ENCODE peak calls at places on chromosomes 2 and 18, in six cellular contexts. One of them, this sample, is unnamed.

GRCh38 chr18:74283646-74284045 is 8.1 kb downstream of the CYB5A start:
- DNase-seq in fibroblast of the aortic adventitia: no peak
- DNase-seq in cardiac fibroblast: no peak
- DNase-seq in stomach: no peak
- DNase-seq in heart right ventricle: no peak
- DNase-seq in nephron progenitor cell: no peak
- DNase-seq in this sample: no peak

GRCh38 chr18:10455726-10456453 is 1.5 kb downstream of the APCDD1 start:
- DNase-seq in stomach: no peak
- DNase-seq in cardiac fibroblast: no peak
- DNase-seq in nephron progenitor cell: no peak
- DNase-seq in fibroblast of the aortic adventitia: no peak
- DNase-seq in heart right ventricle: no peak
- DNase-seq in this sample: no peak

GRCh38 chr2:64869126-64869525 is 120.1 kb upstream of the SLC1A4 start:
- DNase-seq in cardiac fibroblast: no peak
- DNase-seq in nephron progenitor cell: no peak
- DNase-seq in stomach: peak; percentile 22
- DNase-seq in heart right ventricle: no peak
- DNase-seq in fibroblast of the aortic adventitia: no peak
- DNase-seq in this sample: no peak

GRCh38 chr18:62080172-62080571 is 106.7 kb downstream of the PIGN start:
- DNase-seq in fibroblast of the aortic adventitia: no peak
- DNase-seq in heart right ventricle: no peak
- DNase-seq in stomach: no peak
- DNase-seq in cardiac fibroblast: no peak
- DNase-seq in nephron progenitor cell: no peak
- DNase-seq in this sample: no peak

GRCh38 chr2:83081835-83082522 is 1377.1 kb downstream of the SUCLG1 start:
- DNase-seq in heart right ventricle: peak; percentile 83
- DNase-seq in stomach: no peak
- DNase-seq in fibroblast of the aortic adventitia: peak; percentile 68
- DNase-seq in cardiac fibroblast: peak; percentile 75
- DNase-seq in nephron progenitor cell: no peak
- DNase-seq in this sample: peak; percentile 59

GRCh38 chr2:157592983-157593382 is 35.7 kb downstream of the ACVR1C start:
- DNase-seq in fibroblast of the aortic adventitia: peak; percentile 36
- DNase-seq in stomach: no peak
- DNase-seq in cardiac fibroblast: peak; percentile 52
- DNase-seq in heart right ventricle: no peak
- DNase-seq in nephron progenitor cell: no peak
- DNase-seq in this sample: peak; percentile 38

GRCh38 chr2:207779523-207779922 is 9.8 kb upstream of the FZD5 start:
- DNase-seq in fibroblast of the aortic adventitia: no peak
- DNase-seq in heart right ventricle: no peak
- DNase-seq in cardiac fibroblast: no peak
- DNase-seq in stomach: no peak
- DNase-seq in nephron progenitor cell: no peak
- DNase-seq in this sample: no peak

GRCh38 chr2:46073540-46074018 is 223.6 kb upstream of the EPAS1 start:
- DNase-seq in cardiac fibroblast: peak; percentile 94
- DNase-seq in fibroblast of the aortic adventitia: peak; percentile 93
- DNase-seq in stomach: no peak
- DNase-seq in heart right ventricle: no peak
- DNase-seq in nephron progenitor cell: no peak
- DNase-seq in this sample: peak; percentile 98

GRCh38 chr2:134372141-134372540 is 118.3 kb downstream of the MGAT5 start:
- DNase-seq in fibroblast of the aortic adventitia: peak; percentile 31
- DNase-seq in cardiac fibroblast: peak; percentile 24
- DNase-seq in heart right ventricle: no peak
- DNase-seq in stomach: no peak
- DNase-seq in nephron progenitor cell: no peak
- DNase-seq in this sample: peak; percentile 41

GRCh38 chr18:49243391-49243790 is 217.1 kb downstream of the DYM start:
- DNase-seq in cardiac fibroblast: peak; percentile 32
- DNase-seq in heart right ventricle: no peak
- DNase-seq in stomach: no peak
- DNase-seq in fibroblast of the aortic adventitia: no peak
- DNase-seq in nephron progenitor cell: no peak
- DNase-seq in this sample: peak; percentile 15

GRCh38 chr2:73402386-73403103 is 16.9 kb downstream of the ALMS1 start:
- DNase-seq in stomach: no peak
- DNase-seq in cardiac fibroblast: no peak
- DNase-seq in nephron progenitor cell: no peak
- DNase-seq in heart right ventricle: no peak
- DNase-seq in fibroblast of the aortic adventitia: no peak
- DNase-seq in this sample: no peak

GRCh38 chr18:9117980-9118841 is 15.7 kb downstream of the NDUFV2 start:
- DNase-seq in stomach: no peak
- DNase-seq in cardiac fibroblast: peak; percentile 37
- DNase-seq in fibroblast of the aortic adventitia: peak; percentile 68
- DNase-seq in heart right ventricle: no peak
- DNase-seq in nephron progenitor cell: no peak
- DNase-seq in this sample: no peak

GRCh38 chr2:210421916-210422315 is 54.6 kb downstream of the LANCL1 start:
- DNase-seq in nephron progenitor cell: no peak
- DNase-seq in stomach: no peak
- DNase-seq in heart right ventricle: no peak
- DNase-seq in cardiac fibroblast: peak; percentile 84
- DNase-seq in fibroblast of the aortic adventitia: peak; percentile 26
- DNase-seq in this sample: peak; percentile 64

GRCh38 chr2:236264256-236264655 is at the start of gene ASB18:
- DNase-seq in fibroblast of the aortic adventitia: no peak
- DNase-seq in cardiac fibroblast: no peak
- DNase-seq in stomach: no peak
- DNase-seq in heart right ventricle: peak; percentile 53
- DNase-seq in nephron progenitor cell: no peak
- DNase-seq in this sample: no peak

GRCh38 chr18:70422061-70422965 is 133.5 kb downstream of the SOCS6 start:
- DNase-seq in stomach: peak; percentile 80
- DNase-seq in cardiac fibroblast: peak; percentile 97
- DNase-seq in nephron progenitor cell: peak; percentile 13
- DNase-seq in heart right ventricle: peak; percentile 79
- DNase-seq in fibroblast of the aortic adventitia: peak; percentile 98
- DNase-seq in this sample: peak; percentile 94

GRCh38 chr2:182867411-182868048 is 1.1 kb upstream of the FRZB start:
- DNase-seq in fibroblast of the aortic adventitia: no peak
- DNase-seq in nephron progenitor cell: no peak
- DNase-seq in cardiac fibroblast: no peak
- DNase-seq in heart right ventricle: no peak
- DNase-seq in stomach: no peak
- DNase-seq in this sample: no peak

GRCh38 chr2:220279840-220280239 is 652.4 kb downstream of the SLC4A3 start:
- DNase-seq in stomach: no peak
- DNase-seq in cardiac fibroblast: peak; percentile 34
- DNase-seq in nephron progenitor cell: no peak
- DNase-seq in heart right ventricle: no peak
- DNase-seq in fibroblast of the aortic adventitia: peak; percentile 56
- DNase-seq in this sample: peak; percentile 33

GRCh38 chr2:173589604-173590277 is 235.1 kb downstream of the CDCA7 start:
- DNase-seq in fibroblast of the aortic adventitia: no peak
- DNase-seq in cardiac fibroblast: no peak
- DNase-seq in nephron progenitor cell: no peak
- DNase-seq in stomach: no peak
- DNase-seq in heart right ventricle: no peak
- DNase-seq in this sample: no peak

GRCh38 chr2:153487482-153487881 is 8.9 kb upstream of the RPRM start:
- DNase-seq in heart right ventricle: no peak
- DNase-seq in nephron progenitor cell: no peak
- DNase-seq in cardiac fibroblast: no peak
- DNase-seq in stomach: no peak
- DNase-seq in fibroblast of the aortic adventitia: no peak
- DNase-seq in this sample: no peak

GRCh38 chr18:9861933-9862332 is 23.8 kb upstream of the TXNDC2 start:
- DNase-seq in heart right ventricle: no peak
- DNase-seq in stomach: no peak
- DNase-seq in fibroblast of the aortic adventitia: no peak
- DNase-seq in nephron progenitor cell: no peak
- DNase-seq in cardiac fibroblast: no peak
- DNase-seq in this sample: no peak

GRCh38 chr2:237466266-237466665 is 20.8 kb upstream of the MLPH start:
- DNase-seq in fibroblast of the aortic adventitia: peak; percentile 21
- DNase-seq in stomach: no peak
- DNase-seq in nephron progenitor cell: no peak
- DNase-seq in cardiac fibroblast: no peak
- DNase-seq in heart right ventricle: no peak
- DNase-seq in this sample: no peak

GRCh38 chr2:11305958-11306357 is 38.5 kb downstream of the ROCK2 start:
- DNase-seq in cardiac fibroblast: peak; percentile 92
- DNase-seq in stomach: no peak
- DNase-seq in fibroblast of the aortic adventitia: peak; percentile 91
- DNase-seq in heart right ventricle: no peak
- DNase-seq in nephron progenitor cell: no peak
- DNase-seq in this sample: peak; percentile 94

GRCh38 chr18:69357590-69357989 is 43.1 kb upstream of the DOK6 start:
- DNase-seq in nephron progenitor cell: no peak
- DNase-seq in heart right ventricle: no peak
- DNase-seq in fibroblast of the aortic adventitia: no peak
- DNase-seq in stomach: no peak
- DNase-seq in cardiac fibroblast: no peak
- DNase-seq in this sample: no peak

GRCh38 chr2:221482581-221483140 is 89.4 kb downstream of the EPHA4 start:
- DNase-seq in heart right ventricle: no peak
- DNase-seq in stomach: no peak
- DNase-seq in nephron progenitor cell: no peak
- DNase-seq in cardiac fibroblast: no peak
- DNase-seq in fibroblast of the aortic adventitia: no peak
- DNase-seq in this sample: no peak

GRCh38 chr2:169775765-169776482 is 22.7 kb upstream of the SSB start:
- DNase-seq in fibroblast of the aortic adventitia: peak; percentile 57
- DNase-seq in stomach: no peak
- DNase-seq in cardiac fibroblast: peak; percentile 36
- DNase-seq in nephron progenitor cell: no peak
- DNase-seq in heart right ventricle: no peak
- DNase-seq in this sample: peak; percentile 19

GRCh38 chr2:238701066-238701906 is 146.6 kb upstream of the TWIST2 start:
- DNase-seq in fibroblast of the aortic adventitia: no peak
- DNase-seq in heart right ventricle: no peak
- DNase-seq in cardiac fibroblast: no peak
- DNase-seq in stomach: no peak
- DNase-seq in nephron progenitor cell: no peak
- DNase-seq in this sample: no peak

GRCh38 chr2:37713258-37713700 is 41.8 kb upstream of the CDC42EP3 start:
- DNase-seq in nephron progenitor cell: no peak
- DNase-seq in cardiac fibroblast: peak; percentile 97
- DNase-seq in stomach: no peak
- DNase-seq in heart right ventricle: no peak
- DNase-seq in fibroblast of the aortic adventitia: peak; percentile 94
- DNase-seq in this sample: peak; percentile 96

GRCh38 chr2:217551229-217551909 is 451.4 kb downstream of the TNS1 start:
- DNase-seq in stomach: no peak
- DNase-seq in cardiac fibroblast: peak; percentile 5
- DNase-seq in nephron progenitor cell: no peak
- DNase-seq in heart right ventricle: no peak
- DNase-seq in fibroblast of the aortic adventitia: peak; percentile 63
- DNase-seq in this sample: peak; percentile 91

GRCh38 chr2:74441111-74441689 is 537 bp downstream of the RTKN start:
- DNase-seq in nephron progenitor cell: peak; percentile 43
- DNase-seq in cardiac fibroblast: no peak
- DNase-seq in heart right ventricle: no peak
- DNase-seq in fibroblast of the aortic adventitia: no peak
- DNase-seq in stomach: no peak
- DNase-seq in this sample: no peak

GRCh38 chr2:241015439-241015838 is 17.0 kb downstream of the SNED1 start:
- DNase-seq in cardiac fibroblast: no peak
- DNase-seq in stomach: peak; percentile 19
- DNase-seq in fibroblast of the aortic adventitia: no peak
- DNase-seq in heart right ventricle: no peak
- DNase-seq in nephron progenitor cell: no peak
- DNase-seq in this sample: no peak

GRCh38 chr2:165563468-165564225 is 94.1 kb downstream of the CSRNP3 start:
- DNase-seq in cardiac fibroblast: no peak
- DNase-seq in heart right ventricle: no peak
- DNase-seq in nephron progenitor cell: no peak
- DNase-seq in fibroblast of the aortic adventitia: no peak
- DNase-seq in stomach: no peak
- DNase-seq in this sample: no peak

GRCh38 chr2:113896791-113897190 is 6.9 kb downstream of the ACTR3 start:
- DNase-seq in cardiac fibroblast: no peak
- DNase-seq in nephron progenitor cell: no peak
- DNase-seq in stomach: no peak
- DNase-seq in fibroblast of the aortic adventitia: peak; percentile 54
- DNase-seq in heart right ventricle: no peak
- DNase-seq in this sample: peak; percentile 74

GRCh38 chr2:9556121-9556869 is 665 bp upstream of the ADAM17 start:
- DNase-seq in nephron progenitor cell: no peak
- DNase-seq in fibroblast of the aortic adventitia: peak; percentile 51
- DNase-seq in cardiac fibroblast: peak; percentile 47
- DNase-seq in heart right ventricle: no peak
- DNase-seq in stomach: no peak
- DNase-seq in this sample: no peak
- TF ChIP-seq CTCF in nephron progenitor cell: no peak
- TF ChIP-seq CTCF in fibroblast of the aortic adventitia: no peak
- TF ChIP-seq CTCF in cardiac fibroblast: no peak
- TF ChIP-seq CTCF in heart right ventricle: no peak
- TF ChIP-seq CTCF in stomach: no peak
- TF ChIP-seq CTCF in this sample: no peak

GRCh38 chr18:36714476-36714875 is 114.3 kb downstream of the TPGS2 start:
- DNase-seq in stomach: no peak
- DNase-seq in fibroblast of the aortic adventitia: no peak
- DNase-seq in heart right ventricle: no peak
- DNase-seq in cardiac fibroblast: no peak
- DNase-seq in nephron progenitor cell: no peak
- DNase-seq in this sample: no peak
- TF ChIP-seq CTCF in stomach: no peak
- TF ChIP-seq CTCF in fibroblast of the aortic adventitia: peak; percentile 21
- TF ChIP-seq CTCF in heart right ventricle: no peak
- TF ChIP-seq CTCF in cardiac fibroblast: peak; percentile 7
- TF ChIP-seq CTCF in nephron progenitor cell: no peak
- TF ChIP-seq CTCF in this sample: peak; percentile 31

DNA sequence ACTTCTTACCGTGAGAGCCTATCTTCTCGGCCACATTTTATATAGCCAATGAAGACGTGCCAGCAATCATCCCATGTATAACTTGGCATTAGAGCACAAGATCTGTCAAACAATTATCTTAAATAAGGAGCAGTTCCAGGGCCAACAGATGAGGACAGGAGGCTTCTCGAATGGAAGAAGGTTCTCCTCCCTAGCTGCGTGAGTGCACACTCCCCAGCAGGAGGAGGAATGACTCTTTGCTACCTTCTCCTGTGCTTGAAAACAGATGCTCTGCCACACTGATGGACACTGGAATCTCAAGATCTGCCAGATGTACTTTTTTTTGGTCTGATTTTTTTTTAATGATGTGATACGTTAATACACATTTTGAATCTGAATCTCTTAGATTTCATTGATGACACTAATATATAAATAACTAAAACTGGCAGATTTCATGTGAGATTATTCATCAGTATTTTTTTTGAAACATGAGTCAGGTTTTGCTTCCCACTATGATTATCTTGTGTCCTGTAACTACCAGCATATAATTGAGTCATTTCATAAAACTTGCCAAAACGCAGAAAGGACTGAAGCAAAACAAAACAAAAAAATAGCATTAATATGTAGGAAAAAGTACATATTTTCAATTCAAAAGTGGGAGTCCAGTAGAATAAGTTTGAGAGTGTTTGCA is 626 bp upstream of the VIT start:
- DNase-seq in nephron progenitor cell: no peak
- DNase-seq in fibroblast of the aortic adventitia: peak; percentile 69
- DNase-seq in stomach: no peak
- DNase-seq in heart right ventricle: no peak
- DNase-seq in cardiac fibroblast: peak; percentile 80
- DNase-seq in this sample: peak; percentile 78
- TF ChIP-seq CTCF in nephron progenitor cell: no peak
- TF ChIP-seq CTCF in fibroblast of the aortic adventitia: peak; percentile 63
- TF ChIP-seq CTCF in stomach: no peak
- TF ChIP-seq CTCF in heart right ventricle: no peak
- TF ChIP-seq CTCF in cardiac fibroblast: peak; percentile 51
- TF ChIP-seq CTCF in this sample: peak; percentile 80

GRCh38 chr18:52694804-52695203 is 354.8 kb downstream of the DCC start:
- DNase-seq in fibroblast of the aortic adventitia: no peak
- DNase-seq in heart right ventricle: no peak
- DNase-seq in stomach: no peak
- DNase-seq in nephron progenitor cell: peak; percentile 27
- DNase-seq in cardiac fibroblast: no peak
- DNase-seq in this sample: no peak
- TF ChIP-seq CTCF in fibroblast of the aortic adventitia: no peak
- TF ChIP-seq CTCF in heart right ventricle: peak; percentile 24
- TF ChIP-seq CTCF in stomach: no peak
- TF ChIP-seq CTCF in nephron progenitor cell: peak; percentile 56
- TF ChIP-seq CTCF in cardiac fibroblast: no peak
- TF ChIP-seq CTCF in this sample: peak; percentile 52